ENCODE peak calls at places on chromosomes 6 and 20, in five cellular contexts. One of them, this sample, is unnamed.

GRCh38 chr6:169940554-169941290 is 189.3 kb downstream of the ERMARD start:
- DNase-seq in HepG2: no peak
- DNase-seq in transverse colon: no peak
- DNase-seq in A549: no peak
- DNase-seq in suprapubic skin: no peak
- DNase-seq in this sample: no peak

GRCh38 chr20:57397004-57397692 is 6.0 kb downstream of the RBM38 start:
- DNase-seq in HepG2: no peak
- DNase-seq in transverse colon: no peak
- DNase-seq in A549: no peak
- DNase-seq in suprapubic skin: no peak
- DNase-seq in this sample: no peak

GRCh38 chr20:52094693-52095092 is 96.9 kb downstream of the ZFP64 start:
- DNase-seq in HepG2: no peak
- DNase-seq in transverse colon: no peak
- DNase-seq in A549: no peak
- DNase-seq in suprapubic skin: no peak
- DNase-seq in this sample: no peak

GRCh38 chr20:48957053-48957481 is 35.6 kb downstream of the ARFGEF2 start:
- DNase-seq in HepG2: no peak
- DNase-seq in transverse colon: no peak
- DNase-seq in A549: no peak
- DNase-seq in suprapubic skin: no peak
- DNase-seq in this sample: no peak

GRCh38 chr6:136137008-136137689 is 113.0 kb downstream of the MTFR2 start:
- DNase-seq in HepG2: peak
- DNase-seq in transverse colon: no peak
- DNase-seq in A549: no peak
- DNase-seq in suprapubic skin: no peak
- DNase-seq in this sample: no peak

GRCh38 chr6:147530132-147531060 is 21.9 kb downstream of the SAMD5 start:
- DNase-seq in HepG2: no peak
- DNase-seq in transverse colon: peak
- DNase-seq in A549: no peak
- DNase-seq in suprapubic skin: no peak
- DNase-seq in this sample: no peak

GRCh38 chr20:8640461-8640860 is 428.4 kb upstream of the PLCB4 start:
- DNase-seq in HepG2: no peak
- DNase-seq in transverse colon: no peak
- DNase-seq in A549: no peak
- DNase-seq in suprapubic skin: no peak
- DNase-seq in this sample: no peak

GRCh38 chr20:40962733-40963504 is 65.7 kb upstream of the TOP1 start:
- DNase-seq in HepG2: peak
- DNase-seq in transverse colon: peak
- DNase-seq in A549: peak
- DNase-seq in suprapubic skin: peak
- DNase-seq in this sample: no peak

DNA sequence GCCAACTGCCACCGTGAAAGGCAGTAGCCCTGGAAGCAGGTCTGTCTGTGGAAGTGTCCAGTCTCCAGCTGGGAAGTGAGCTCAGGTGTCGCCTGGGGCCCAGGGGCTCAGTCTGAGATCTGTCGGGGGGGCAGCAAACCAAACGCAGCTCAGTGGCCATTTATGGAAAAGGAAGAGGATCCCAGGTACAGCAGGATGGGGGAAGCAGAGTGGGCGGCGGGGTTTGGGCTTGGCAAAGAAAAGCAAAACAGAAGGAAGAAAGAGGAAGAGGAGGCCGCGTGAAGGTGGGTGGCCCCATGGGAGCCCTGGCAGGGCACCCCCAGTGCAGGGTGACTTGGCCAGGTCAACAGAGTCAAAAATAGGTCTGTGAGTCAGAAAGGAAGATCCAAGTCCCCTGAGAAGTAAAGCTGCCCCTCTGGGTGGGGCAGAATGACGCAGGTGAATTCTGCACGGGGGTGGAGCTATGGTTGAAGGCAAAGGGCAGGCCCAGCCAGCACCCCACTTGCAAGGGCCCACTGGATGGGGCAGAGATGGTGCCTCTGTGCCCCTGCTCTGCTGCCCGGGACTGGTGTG is 5.3 kb downstream of the PXDC1 start:
- DNase-seq in HepG2: no peak
- DNase-seq in transverse colon: peak
- DNase-seq in A549: no peak
- DNase-seq in suprapubic skin: no peak
- DNase-seq in this sample: no peak
- TF ChIP-seq EP300 in HepG2: no peak
- TF ChIP-seq EP300 in transverse colon: no peak
- TF ChIP-seq EP300 in A549: no peak
- TF ChIP-seq EP300 in suprapubic skin: no peak
- TF ChIP-seq EP300 in this sample: no peak

DNA sequence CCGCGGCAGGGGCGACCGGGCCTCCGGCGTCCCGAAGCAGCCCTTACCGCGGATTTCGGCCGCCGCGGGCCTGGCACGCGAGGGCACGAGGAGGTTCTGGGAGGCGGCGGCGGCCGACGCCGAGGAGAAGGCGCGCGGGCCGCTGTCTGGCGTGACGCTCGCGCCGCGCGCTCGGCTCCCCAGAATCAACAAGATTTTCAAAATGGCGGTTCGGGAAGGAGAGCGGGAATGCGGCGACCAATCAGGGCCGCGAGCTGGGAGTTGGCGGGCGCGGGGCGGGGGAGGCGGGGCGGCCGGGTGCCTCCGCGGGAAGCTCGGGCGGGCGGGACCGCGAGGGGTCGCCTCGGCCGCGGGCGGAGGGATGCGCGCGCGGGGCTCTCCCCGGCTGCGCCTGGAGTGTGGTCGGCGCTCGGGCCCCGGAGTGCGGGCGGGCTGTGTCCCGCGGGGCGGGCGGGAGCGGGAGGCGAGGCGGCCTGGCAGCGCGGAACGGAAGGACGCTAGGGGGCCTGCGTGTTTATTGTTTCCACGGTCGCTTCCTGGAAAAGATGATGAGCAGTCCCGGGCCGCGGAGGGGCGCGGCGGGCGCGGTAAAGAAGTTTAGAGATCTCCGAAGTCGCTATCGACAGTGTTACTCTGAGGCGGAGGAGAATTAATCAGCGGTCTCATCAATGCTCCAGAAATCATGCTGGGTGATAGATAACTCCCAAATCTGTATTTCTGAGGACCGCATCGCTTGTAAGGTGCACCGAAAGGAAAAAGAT is at the start of gene DEK:
- DNase-seq in HepG2: peak
- DNase-seq in transverse colon: peak
- DNase-seq in A549: peak
- DNase-seq in suprapubic skin: peak
- DNase-seq in this sample: peak
- TF ChIP-seq POLR2A in HepG2: peak
- TF ChIP-seq POLR2A in transverse colon: peak
- TF ChIP-seq POLR2A in A549: no peak
- TF ChIP-seq POLR2A in suprapubic skin: no peak
- TF ChIP-seq POLR2A in this sample: no peak

GRCh38 chr20:20084296-20084752 is 32.0 kb downstream of the CFAP61 start:
- DNase-seq in HepG2: no peak
- DNase-seq in transverse colon: no peak
- DNase-seq in A549: no peak
- DNase-seq in suprapubic skin: no peak
- DNase-seq in this sample: no peak

GRCh38 chr20:20083796-20084195 is 31.5 kb downstream of the CFAP61 start:
- DNase-seq in HepG2: peak
- DNase-seq in transverse colon: no peak
- DNase-seq in A549: peak
- DNase-seq in suprapubic skin: no peak
- DNase-seq in this sample: no peak

GRCh38 chr20:20089018-20089417 is 36.7 kb downstream of the CFAP61 start:
- DNase-seq in HepG2: no peak
- DNase-seq in transverse colon: no peak
- DNase-seq in A549: no peak
- DNase-seq in suprapubic skin: no peak
- DNase-seq in this sample: no peak

GRCh38 chr20:20085071-20085470 is 32.7 kb downstream of the CFAP61 start:
- DNase-seq in HepG2: no peak
- DNase-seq in transverse colon: no peak
- DNase-seq in A549: no peak
- DNase-seq in suprapubic skin: peak
- DNase-seq in this sample: peak

DNA sequence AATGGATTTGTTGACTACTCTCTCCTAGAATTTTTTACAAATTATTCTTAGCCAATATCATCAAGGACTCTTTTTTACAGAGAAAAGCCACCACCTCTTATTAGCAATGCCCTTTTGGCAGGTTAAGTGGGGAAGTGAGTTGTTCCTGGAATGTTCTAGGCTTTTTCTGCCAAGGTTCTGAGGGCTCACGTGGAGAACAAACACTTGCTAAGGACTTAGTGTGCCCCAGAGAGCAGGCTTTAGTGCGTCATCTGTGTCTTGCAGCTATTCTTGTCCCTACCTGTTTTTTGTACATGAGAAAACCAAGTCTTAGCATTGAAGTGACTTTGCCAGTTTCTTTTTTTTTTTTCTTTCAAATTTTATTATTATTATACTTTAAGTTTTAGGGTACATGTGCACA is 33.5 kb downstream of the CFAP61 start:
- DNase-seq in HepG2: no peak
- DNase-seq in transverse colon: no peak
- DNase-seq in A549: no peak
- DNase-seq in suprapubic skin: peak
- DNase-seq in this sample: peak
- TF ChIP-seq EP300 in HepG2: no peak
- TF ChIP-seq EP300 in transverse colon: peak
- TF ChIP-seq EP300 in A549: no peak
- TF ChIP-seq EP300 in suprapubic skin: peak
- TF ChIP-seq EP300 in this sample: peak

GRCh38 chr6:84762941-84763396 is 1.4 kb downstream of the TBX18 start:
- DNase-seq in HepG2: no peak
- DNase-seq in transverse colon: no peak
- DNase-seq in A549: no peak
- DNase-seq in suprapubic skin: no peak
- DNase-seq in this sample: no peak

GRCh38 chr6:84762220-84762940 is 2.0 kb downstream of the TBX18 start:
- DNase-seq in HepG2: no peak
- DNase-seq in transverse colon: no peak
- DNase-seq in A549: peak
- DNase-seq in suprapubic skin: no peak
- DNase-seq in this sample: no peak

GRCh38 chr6:84766118-84766683 is 1.8 kb upstream of the TBX18 start:
- DNase-seq in HepG2: no peak
- DNase-seq in transverse colon: no peak
- DNase-seq in A549: no peak
- DNase-seq in suprapubic skin: no peak
- DNase-seq in this sample: peak

GRCh38 chr6:84764332-84765049 is at the start of gene TBX18:
- DNase-seq in HepG2: peak
- DNase-seq in transverse colon: peak
- DNase-seq in A549: peak
- DNase-seq in suprapubic skin: peak
- DNase-seq in this sample: peak

GRCh38 chr6:84763397-84764331 is 734 bp downstream of the TBX18 start:
- DNase-seq in HepG2: no peak
- DNase-seq in transverse colon: no peak
- DNase-seq in A549: peak
- DNase-seq in suprapubic skin: peak
- DNase-seq in this sample: peak
- TF ChIP-seq POLR2A in HepG2: no peak
- TF ChIP-seq POLR2A in transverse colon: no peak
- TF ChIP-seq POLR2A in A549: peak
- TF ChIP-seq POLR2A in suprapubic skin: no peak
- TF ChIP-seq POLR2A in this sample: no peak

GRCh38 chr6:31702819-31703716 is at the start of gene ABHD16A:
- DNase-seq in HepG2: peak
- DNase-seq in transverse colon: peak
- DNase-seq in A549: peak
- DNase-seq in suprapubic skin: peak
- DNase-seq in this sample: peak
- TF ChIP-seq EP300 in HepG2: no peak
- TF ChIP-seq EP300 in transverse colon: no peak
- TF ChIP-seq EP300 in A549: no peak
- TF ChIP-seq EP300 in suprapubic skin: no peak
- TF ChIP-seq EP300 in this sample: peak

GRCh38 chr20:18571009-18571408 is 3.8 kb downstream of the SMIM26 start:
- DNase-seq in HepG2: no peak
- DNase-seq in transverse colon: no peak
- DNase-seq in A549: no peak
- DNase-seq in suprapubic skin: no peak
- DNase-seq in this sample: no peak

GRCh38 chr20:18567739-18568091 is 483 bp downstream of the SMIM26 start:
- DNase-seq in HepG2: no peak
- DNase-seq in transverse colon: no peak
- DNase-seq in A549: peak
- DNase-seq in suprapubic skin: no peak
- DNase-seq in this sample: no peak

GRCh38 chr20:18571578-18571977 is 4.3 kb downstream of the SMIM26 start:
- DNase-seq in HepG2: no peak
- DNase-seq in transverse colon: no peak
- DNase-seq in A549: no peak
- DNase-seq in suprapubic skin: no peak
- DNase-seq in this sample: no peak

DNA sequence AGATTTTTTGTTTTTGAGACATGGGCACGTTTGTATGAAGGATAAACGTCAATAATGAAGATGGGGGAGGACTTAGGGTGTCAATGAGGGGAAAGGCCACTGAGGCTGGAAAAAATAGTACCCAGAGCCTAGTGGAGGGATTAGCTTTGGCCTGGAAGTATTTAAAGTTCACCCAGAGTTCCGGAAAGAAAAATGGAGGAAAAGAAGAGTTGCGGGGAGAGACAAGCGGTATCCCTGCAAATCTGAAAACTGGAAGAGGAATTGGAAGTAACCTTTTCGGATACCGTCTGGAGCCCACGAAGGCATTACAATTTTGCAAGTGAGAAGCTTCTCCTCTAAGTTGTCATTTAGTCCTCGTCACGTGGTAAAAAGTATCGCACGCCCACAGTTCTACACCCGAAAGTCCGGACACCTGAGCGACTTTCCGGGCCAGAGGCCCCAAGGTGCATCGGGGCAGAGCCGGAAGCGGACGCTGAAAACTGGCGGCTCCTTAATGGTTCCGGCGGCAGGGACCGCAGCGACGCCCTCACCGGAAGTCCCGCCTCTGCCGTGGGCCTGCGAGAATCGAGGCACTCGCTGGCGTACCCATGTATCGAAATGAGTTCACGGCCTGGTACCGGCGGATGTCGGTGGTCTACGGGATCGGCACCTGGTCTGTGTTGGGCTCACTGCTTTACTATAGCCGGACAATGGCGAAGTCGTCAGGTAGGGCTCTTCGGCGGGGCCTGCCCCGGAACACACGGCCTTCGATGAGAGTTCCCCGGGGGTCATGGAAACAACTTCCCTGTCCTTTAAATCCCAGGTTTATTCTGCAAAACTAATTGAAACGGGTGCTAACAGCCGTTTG is at the start of gene SMIM26:
- DNase-seq in HepG2: peak
- DNase-seq in transverse colon: peak
- DNase-seq in A549: peak
- DNase-seq in suprapubic skin: peak
- DNase-seq in this sample: peak
- TF ChIP-seq POLR2A in HepG2: peak
- TF ChIP-seq POLR2A in transverse colon: peak
- TF ChIP-seq POLR2A in A549: peak
- TF ChIP-seq POLR2A in suprapubic skin: peak
- TF ChIP-seq POLR2A in this sample: no peak

This sample was measured in upper lobe of left lung.